ENCODE peak calls at places on chromosome 16, in five cellular contexts. B is HCT116, P is A549, W is Peyer's patch, D is transverse colon. M is an unnamed sample.

GRCh38 chr16:20611975-20612471 is 35.9 kb upstream of the ACSM2B start:
- DNase-seq in B (no peak), P (no peak), W (no peak), D (no peak), M (no peak)

GRCh38 chr16:74577882-74578366 is 29.0 kb downstream of the GLG1 start:
- DNase-seq in B (peak), P (no peak), W (no peak), D (no peak), M (peak)

GRCh38 chr16:50821586-50821985 is 79.7 kb downstream of the CYLD start:
- DNase-seq in B (peak), P (no peak), W (no peak), D (no peak), M (peak)

GRCh38 chr16:17339764-17340541 is 130.8 kb downstream of the XYLT1 start:
- DNase-seq in B (no peak), P (no peak), W (no peak), D (peak), M (no peak)

GRCh38 chr16:23365602-23366240 is 63.6 kb downstream of the SCNN1B start:
- DNase-seq in B (no peak), P (no peak), W (no peak), D (no peak), M (no peak)

GRCh38 chr16:49000594-49000993 is 281.0 kb downstream of the CBLN1 start:
- DNase-seq in B (peak), P (no peak), W (no peak), D (no peak), M (no peak)

GRCh38 chr16:85757341-85757822 is 6.5 kb upstream of the C16orf74 start:
- DNase-seq in B (no peak), P (no peak), W (peak), D (no peak), M (no peak)

GRCh38 chr16:8961811-8962390 is 1.8 kb downstream of the USP7 start:
- DNase-seq in B (no peak), P (no peak), W (peak), D (no peak), M (no peak)

GRCh38 chr16:67528870-67529638 is 425 bp downstream of the RIPOR1 start:
- DNase-seq in B (no peak), P (peak), W (no peak), D (peak), M (no peak)
- TF ChIP-seq POLR2A in B (peak), P (peak), W (no peak), D (peak), M (peak)

DNA sequence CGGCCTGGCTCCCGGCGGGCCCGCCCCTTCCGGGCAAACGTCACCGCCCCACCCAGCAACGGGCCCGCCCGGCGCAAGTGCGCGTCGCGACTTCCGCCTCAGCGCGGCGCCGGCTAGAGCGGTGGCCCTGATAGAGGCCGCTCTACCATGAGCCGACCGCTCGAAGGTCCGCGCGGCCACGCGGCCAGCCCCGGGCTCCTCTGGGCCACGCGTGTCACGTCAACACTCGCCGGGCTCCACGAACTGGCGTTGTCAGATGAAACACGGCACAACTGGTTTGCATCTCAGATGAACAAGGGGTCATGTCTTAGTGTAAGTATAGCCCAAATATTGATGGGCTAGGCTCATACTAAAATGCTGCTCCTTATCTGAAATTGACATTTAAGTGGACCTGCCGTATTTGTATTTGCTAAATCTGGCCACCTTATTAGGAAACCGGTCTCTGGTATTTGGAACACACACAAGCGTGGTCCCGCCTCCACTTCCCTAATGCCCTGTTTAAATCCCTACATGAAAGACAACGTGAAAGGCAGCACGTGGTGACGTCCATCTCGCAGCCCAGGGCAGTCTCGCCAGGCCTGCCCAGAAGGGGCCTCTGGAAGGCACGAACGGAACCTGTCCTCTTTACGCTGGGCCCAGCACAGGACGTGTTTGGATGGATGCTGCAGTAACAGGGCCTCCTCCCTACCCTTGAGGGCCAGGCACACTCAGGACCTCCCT is at the start of gene ZNF598:
- DNase-seq in B (peak), P (peak), W (peak), D (peak), M (peak)
- TF ChIP-seq POLR2A in B (no peak), P (peak), W (peak), D (peak), M (peak)

DNA sequence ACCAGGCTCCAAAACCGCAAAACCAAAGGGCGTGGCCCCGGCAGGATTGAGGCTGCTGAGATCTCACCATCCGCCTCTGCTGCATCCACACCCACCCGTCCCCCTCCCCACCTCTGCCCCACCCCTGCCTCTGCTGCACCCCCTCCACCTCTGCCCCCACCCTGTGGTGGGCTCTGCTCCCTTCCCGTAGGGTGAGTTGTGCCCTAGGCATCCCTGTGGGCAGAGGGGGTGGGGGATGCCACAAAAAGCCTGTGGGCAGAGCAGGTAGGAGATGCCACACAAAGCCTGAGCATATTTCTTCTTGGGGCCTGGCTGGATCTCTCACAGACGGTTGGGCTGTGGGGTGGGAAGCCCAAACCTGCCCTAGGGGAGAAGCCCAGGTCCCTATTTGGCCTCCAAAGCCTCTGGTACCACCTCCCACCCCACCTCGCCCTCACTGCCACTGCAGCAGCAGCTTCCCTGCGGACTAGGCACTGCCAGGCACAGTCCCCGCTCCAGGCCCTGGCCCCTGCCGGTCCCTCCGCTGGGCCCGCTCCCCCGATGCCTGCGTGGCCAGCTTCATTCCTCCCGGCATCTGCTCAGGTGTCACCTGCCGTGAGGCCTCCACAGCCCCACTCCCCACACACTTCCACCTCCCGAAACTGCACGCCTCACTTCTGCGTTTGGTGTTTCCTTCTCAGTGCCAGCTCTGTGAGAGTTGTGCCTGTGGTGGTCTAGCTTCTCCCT is 11.3 kb upstream of the PABPN1L start:
- DNase-seq in B (no peak), P (no peak), W (no peak), D (no peak), M (no peak)
- TF ChIP-seq POLR2A in B (no peak), P (no peak), W (no peak), D (no peak), M (no peak)

GRCh38 chr16:70301121-70301520 is 2.1 kb downstream of the DDX19B start:
- DNase-seq in B (no peak), P (no peak), W (no peak), D (no peak), M (no peak)

GRCh38 chr16:70295634-70296033 is 3.4 kb upstream of the DDX19B start:
- DNase-seq in B (no peak), P (no peak), W (no peak), D (no peak), M (no peak)

GRCh38 chr16:70302745-70303144 is 3.8 kb downstream of the DDX19B start:
- DNase-seq in B (no peak), P (no peak), W (no peak), D (no peak), M (no peak)

GRCh38 chr16:70294385-70295029 is 4.5 kb upstream of the DDX19B start:
- DNase-seq in B (no peak), P (no peak), W (no peak), D (no peak), M (no peak)

GRCh38 chr16:70298988-70299938 is at the start of gene DDX19B:
- DNase-seq in B (peak), P (peak), W (peak), D (peak), M (peak)
- TF ChIP-seq POLR2A in B (peak), P (peak), W (no peak), D (peak), M (peak)

M was measured in H54.